ENCODE peak calls at places on chromosomes 16 and 17, in six cellular contexts. One of them, this sample, is unnamed. For H3K4me1 and H3K9me3, the result is how much of the 10 kb centered on the place peaks cover.

GRCh38 chr16:88938933-88939813 is 37.8 kb downstream of the CBFA2T3 start:
- DNase-seq in ascending aorta: no peak
- DNase-seq in HCT116: no peak
- DNase-seq in body of pancreas: no peak
- DNase-seq in right cardiac atrium: peak
- DNase-seq in neural progenitor cell: no peak
- DNase-seq in this sample: no peak

GRCh38 chr17:74296548-74296936 is 22.5 kb downstream of the DNAI2 start:
- DNase-seq in ascending aorta: no peak
- DNase-seq in HCT116: peak
- DNase-seq in body of pancreas: peak
- DNase-seq in right cardiac atrium: peak
- DNase-seq in neural progenitor cell: peak
- DNase-seq in this sample: peak

GRCh38 chr17:66831383-66832220 is 3.3 kb upstream of the CACNG5 start:
- DNase-seq in body of pancreas: no peak
- DNase-seq in right cardiac atrium: no peak
- DNase-seq in neural progenitor cell: no peak
- DNase-seq in HCT116: no peak
- DNase-seq in ascending aorta: no peak
- DNase-seq in this sample: peak

GRCh38 chr17:62187681-62188080 is 122.6 kb upstream of the MED13 start:
- DNase-seq in right cardiac atrium: no peak
- DNase-seq in neural progenitor cell: no peak
- DNase-seq in body of pancreas: peak
- DNase-seq in HCT116: no peak
- DNase-seq in ascending aorta: no peak
- DNase-seq in this sample: peak

GRCh38 chr17:74118504-74118903 is 85.0 kb upstream of the RPL38 start:
- DNase-seq in neural progenitor cell: peak
- DNase-seq in body of pancreas: no peak
- DNase-seq in HCT116: no peak
- DNase-seq in ascending aorta: no peak
- DNase-seq in right cardiac atrium: no peak
- DNase-seq in this sample: no peak

GRCh38 chr16:86062271-86062965 is 163.5 kb downstream of the IRF8 start:
- DNase-seq in HCT116: no peak
- DNase-seq in neural progenitor cell: no peak
- DNase-seq in right cardiac atrium: no peak
- DNase-seq in ascending aorta: no peak
- DNase-seq in body of pancreas: no peak
- DNase-seq in this sample: no peak

GRCh38 chr16:75296606-75297005 is 45.2 kb upstream of the BCAR1 start:
- DNase-seq in ascending aorta: no peak
- DNase-seq in body of pancreas: peak
- DNase-seq in right cardiac atrium: peak
- DNase-seq in HCT116: no peak
- DNase-seq in neural progenitor cell: no peak
- DNase-seq in this sample: no peak

GRCh38 chr16:76360384-76360783 is 83.2 kb downstream of the CNTNAP4 start:
- DNase-seq in body of pancreas: no peak
- DNase-seq in ascending aorta: no peak
- DNase-seq in HCT116: no peak
- DNase-seq in neural progenitor cell: no peak
- DNase-seq in right cardiac atrium: no peak
- DNase-seq in this sample: no peak

GRCh38 chr16:51124896-51125295 is 26.2 kb downstream of the SALL1 start:
- DNase-seq in neural progenitor cell: no peak
- DNase-seq in body of pancreas: no peak
- DNase-seq in right cardiac atrium: no peak
- DNase-seq in ascending aorta: no peak
- DNase-seq in HCT116: no peak
- DNase-seq in this sample: no peak

GRCh38 chr17:18850679-18851078 is 7.3 kb upstream of the PRPSAP2 start:
- DNase-seq in right cardiac atrium: no peak
- DNase-seq in ascending aorta: no peak
- DNase-seq in HCT116: no peak
- DNase-seq in neural progenitor cell: no peak
- DNase-seq in body of pancreas: no peak
- DNase-seq in this sample: no peak

GRCh38 chr17:41523787-41524186 is 4.3 kb downstream of the KRT19 start:
- DNase-seq in ascending aorta: no peak
- DNase-seq in HCT116: peak
- DNase-seq in body of pancreas: no peak
- DNase-seq in neural progenitor cell: no peak
- DNase-seq in right cardiac atrium: no peak
- DNase-seq in this sample: no peak

GRCh38 chr17:19928299-19928698 is 49.3 kb downstream of the AKAP10 start:
- DNase-seq in neural progenitor cell: no peak
- DNase-seq in body of pancreas: no peak
- DNase-seq in HCT116: no peak
- DNase-seq in ascending aorta: no peak
- DNase-seq in right cardiac atrium: no peak
- DNase-seq in this sample: no peak

GRCh38 chr16:88534731-88535141 is 35.5 kb upstream of the ZC3H18 start:
- DNase-seq in neural progenitor cell: peak
- DNase-seq in ascending aorta: no peak
- DNase-seq in HCT116: peak
- DNase-seq in right cardiac atrium: peak
- DNase-seq in body of pancreas: no peak
- DNase-seq in this sample: no peak

GRCh38 chr16:3642397-3643094 is 11.9 kb upstream of the DNASE1 start:
- DNase-seq in neural progenitor cell: no peak
- DNase-seq in ascending aorta: peak
- DNase-seq in body of pancreas: peak
- DNase-seq in right cardiac atrium: no peak
- DNase-seq in HCT116: peak
- DNase-seq in this sample: no peak

GRCh38 chr16:67154578-67155304 is 3.9 kb upstream of the B3GNT9 start:
- DNase-seq in right cardiac atrium: no peak
- DNase-seq in body of pancreas: no peak
- DNase-seq in neural progenitor cell: peak
- DNase-seq in HCT116: no peak
- DNase-seq in ascending aorta: no peak
- DNase-seq in this sample: no peak

GRCh38 chr17:27294689-27295630 is 1.0 kb downstream of the WSB1 start:
- DNase-seq in body of pancreas: peak
- DNase-seq in ascending aorta: peak
- DNase-seq in neural progenitor cell: peak
- DNase-seq in HCT116: peak
- DNase-seq in right cardiac atrium: peak
- DNase-seq in this sample: peak

GRCh38 chr16:46884513-46885293 is 541 bp downstream of the GPT2 start:
- DNase-seq in HCT116: no peak
- DNase-seq in right cardiac atrium: no peak
- DNase-seq in ascending aorta: no peak
- DNase-seq in body of pancreas: peak
- DNase-seq in neural progenitor cell: peak
- DNase-seq in this sample: no peak

GRCh38 chr17:78572277-78573205 is 4.7 kb downstream of the DNAH17 start:
- DNase-seq in neural progenitor cell: peak
- DNase-seq in right cardiac atrium: no peak
- DNase-seq in ascending aorta: no peak
- DNase-seq in body of pancreas: no peak
- DNase-seq in HCT116: no peak
- DNase-seq in this sample: peak

GRCh38 chr16:4660454-4661007 is 32.8 kb upstream of the NUDT16L1 start:
- DNase-seq in neural progenitor cell: no peak
- DNase-seq in HCT116: no peak
- DNase-seq in ascending aorta: no peak
- DNase-seq in right cardiac atrium: peak
- DNase-seq in body of pancreas: peak
- DNase-seq in this sample: peak

GRCh38 chr16:84823484-84823883 is 3.7 kb downstream of the CRISPLD2 start:
- DNase-seq in neural progenitor cell: no peak
- DNase-seq in right cardiac atrium: peak
- DNase-seq in HCT116: no peak
- DNase-seq in ascending aorta: no peak
- DNase-seq in body of pancreas: no peak
- DNase-seq in this sample: no peak

GRCh38 chr17:59723607-59724006 is 16.2 kb downstream of the VMP1 start:
- DNase-seq in right cardiac atrium: no peak
- DNase-seq in neural progenitor cell: no peak
- DNase-seq in HCT116: no peak
- DNase-seq in body of pancreas: no peak
- DNase-seq in ascending aorta: no peak
- DNase-seq in this sample: no peak
- H3K4me1 ChIP-seq in right cardiac atrium: under half
- H3K4me1 ChIP-seq in neural progenitor cell: under half
- H3K4me1 ChIP-seq in HCT116: under half
- H3K4me1 ChIP-seq in body of pancreas: under half
- H3K4me1 ChIP-seq in ascending aorta: under half
- H3K4me1 ChIP-seq in this sample: under half

DNA sequence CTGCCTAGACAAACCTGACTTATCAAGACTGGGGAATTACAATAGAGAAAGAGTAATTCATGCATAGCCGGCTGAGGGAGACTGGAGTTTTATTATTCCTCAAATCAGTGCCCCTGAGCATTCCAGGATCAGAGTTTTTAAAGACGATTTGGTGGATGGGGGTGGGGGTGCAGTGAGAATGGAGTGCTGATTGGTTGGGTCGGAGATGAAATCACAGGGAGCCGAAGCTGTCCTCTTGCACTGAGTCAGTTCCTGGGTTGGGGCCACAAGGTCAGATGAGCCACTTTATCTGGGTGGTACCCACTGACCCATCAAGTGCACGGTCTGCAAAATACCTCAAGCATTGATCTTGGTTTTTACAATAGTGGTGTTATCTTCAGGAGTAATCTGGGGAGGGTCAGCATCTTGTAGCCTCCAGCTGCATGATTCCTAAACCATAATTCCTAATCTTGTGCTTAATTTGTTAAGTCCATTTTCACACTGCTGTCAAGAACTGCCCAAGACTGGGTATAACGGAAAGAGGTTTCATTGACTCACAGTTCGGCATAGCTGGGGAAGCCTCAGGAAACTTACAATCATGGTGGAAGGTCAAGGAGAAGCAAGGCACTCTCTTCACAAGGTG is 69.6 kb downstream of the MARF1 start:
- DNase-seq in HCT116: no peak
- DNase-seq in ascending aorta: no peak
- DNase-seq in neural progenitor cell: no peak
- DNase-seq in body of pancreas: no peak
- DNase-seq in right cardiac atrium: no peak
- DNase-seq in this sample: no peak
- H3K27ac ChIP-seq in HCT116: no peak
- H3K27ac ChIP-seq in ascending aorta: no peak
- H3K27ac ChIP-seq in neural progenitor cell: no peak
- H3K27ac ChIP-seq in body of pancreas: no peak
- H3K27ac ChIP-seq in right cardiac atrium: no peak
- H3K27ac ChIP-seq in this sample: no peak

GRCh38 chr16:35691057-35691456 is 2231.6 kb downstream of the TP53TG3F start:
- DNase-seq in HCT116: no peak
- DNase-seq in body of pancreas: no peak
- DNase-seq in neural progenitor cell: no peak
- DNase-seq in ascending aorta: no peak
- DNase-seq in right cardiac atrium: no peak
- DNase-seq in this sample: no peak
- H3K9me3 ChIP-seq in HCT116: under half
- H3K9me3 ChIP-seq in body of pancreas: under half
- H3K9me3 ChIP-seq in neural progenitor cell: under half
- H3K9me3 ChIP-seq in ascending aorta: under half
- H3K9me3 ChIP-seq in right cardiac atrium: under half
- H3K9me3 ChIP-seq in this sample: under half

GRCh38 chr17:57519800-57520199 is 225.3 kb downstream of the CCDC182 start:
- DNase-seq in HCT116: no peak
- DNase-seq in neural progenitor cell: no peak
- DNase-seq in body of pancreas: no peak
- DNase-seq in right cardiac atrium: no peak
- DNase-seq in ascending aorta: no peak
- DNase-seq in this sample: no peak

GRCh38 chr17:57517216-57517518 is 227.9 kb downstream of the CCDC182 start:
- DNase-seq in right cardiac atrium: no peak
- DNase-seq in HCT116: no peak
- DNase-seq in ascending aorta: no peak
- DNase-seq in neural progenitor cell: peak
- DNase-seq in body of pancreas: no peak
- DNase-seq in this sample: no peak

GRCh38 chr17:57517519-57518342 is 227.4 kb downstream of the CCDC182 start:
- DNase-seq in neural progenitor cell: no peak
- DNase-seq in HCT116: no peak
- DNase-seq in right cardiac atrium: no peak
- DNase-seq in ascending aorta: no peak
- DNase-seq in body of pancreas: no peak
- DNase-seq in this sample: no peak

GRCh38 chr17:57519199-57519598 is 225.9 kb downstream of the CCDC182 start:
- DNase-seq in body of pancreas: no peak
- DNase-seq in ascending aorta: no peak
- DNase-seq in neural progenitor cell: no peak
- DNase-seq in HCT116: no peak
- DNase-seq in right cardiac atrium: peak
- DNase-seq in this sample: peak

DNA sequence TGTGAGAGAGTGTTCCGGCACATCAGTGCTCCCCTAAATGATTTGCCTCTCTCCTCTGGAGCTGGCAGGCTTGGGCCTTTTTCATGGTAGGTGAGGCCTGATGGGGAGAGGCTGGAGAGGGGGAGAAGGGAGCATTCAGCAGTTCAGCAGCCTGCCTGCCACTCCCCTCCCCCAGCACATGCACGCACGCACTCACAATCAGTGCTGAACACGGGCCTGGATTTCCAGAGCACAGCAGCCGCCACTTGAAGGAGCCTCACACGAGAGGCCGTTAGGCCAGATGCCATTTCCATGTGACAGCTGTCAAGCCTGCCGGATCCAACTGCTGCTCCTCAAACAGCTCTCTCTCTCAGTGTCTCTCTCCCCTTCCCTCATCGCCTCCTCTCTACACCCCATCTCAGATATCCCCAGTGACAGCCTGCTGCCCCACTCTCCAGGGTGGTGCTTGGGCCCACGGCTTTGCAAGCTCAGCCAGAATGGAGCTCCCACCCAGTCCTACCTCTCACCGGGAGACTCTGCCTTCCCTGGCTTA is 226.4 kb downstream of the CCDC182 start:
- DNase-seq in body of pancreas: no peak
- DNase-seq in right cardiac atrium: peak
- DNase-seq in neural progenitor cell: peak
- DNase-seq in HCT116: no peak
- DNase-seq in ascending aorta: no peak
- DNase-seq in this sample: peak
- H3K4me1 ChIP-seq in body of pancreas: under half
- H3K4me1 ChIP-seq in right cardiac atrium: under half
- H3K4me1 ChIP-seq in neural progenitor cell: under half
- H3K4me1 ChIP-seq in HCT116: under half
- H3K4me1 ChIP-seq in ascending aorta: under half
- H3K4me1 ChIP-seq in this sample: under half

GRCh38 chr17:71580220-71580619 is 540.6 kb upstream of the SOX9 start:
- DNase-seq in body of pancreas: no peak
- DNase-seq in neural progenitor cell: no peak
- DNase-seq in ascending aorta: no peak
- DNase-seq in HCT116: no peak
- DNase-seq in right cardiac atrium: no peak
- DNase-seq in this sample: no peak

DNA sequence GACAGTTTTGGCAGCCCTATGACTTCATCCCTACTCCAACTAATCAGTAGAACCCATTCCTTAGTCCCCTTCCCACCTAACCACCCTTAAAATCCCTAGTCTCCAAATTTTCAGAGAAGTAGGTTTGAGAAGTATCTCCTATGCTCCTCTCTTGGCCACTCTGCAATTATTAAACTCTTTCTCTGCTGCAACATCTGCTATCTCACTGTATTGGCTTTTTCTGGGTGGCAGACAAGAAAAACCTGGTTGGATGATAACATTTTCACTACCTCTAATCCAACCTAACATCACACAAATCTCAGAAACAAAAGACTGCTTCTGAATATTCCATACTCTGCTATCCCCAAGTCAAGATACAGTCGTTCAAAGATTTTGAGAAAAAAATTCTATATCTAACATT is 542.4 kb upstream of the SOX9 start:
- DNase-seq in right cardiac atrium: no peak
- DNase-seq in HCT116: no peak
- DNase-seq in body of pancreas: no peak
- DNase-seq in ascending aorta: no peak
- DNase-seq in neural progenitor cell: no peak
- DNase-seq in this sample: no peak
- H3K27ac ChIP-seq in right cardiac atrium: no peak
- H3K27ac ChIP-seq in HCT116: no peak
- H3K27ac ChIP-seq in body of pancreas: no peak
- H3K27ac ChIP-seq in ascending aorta: no peak
- H3K27ac ChIP-seq in neural progenitor cell: no peak
- H3K27ac ChIP-seq in this sample: no peak